ENCODE peak calls at places on chromosomes 1 and 21, in eight cellular contexts. C is NCI-H1092, Z is GM20000, G is T-helper 17 cell, Q is NCI-H1694, U is SW480, R is A172, P is mesenchymal stem cell. N is an unnamed sample.
A peak's percentile ranks its signal among the peaks of the same experiment; 100 is the strongest.

GRCh38 chr1:168187180-168187579 is 8.4 kb downstream of the TIPRL start:
- DNase-seq in P (no peak), U (no peak), Q (no peak), R (no peak), Z (no peak), C (no peak), G (no peak), N (no peak)

GRCh38 chr1:236959112-236959511 is 45.1 kb downstream of the MT1HL1 start:
- DNase-seq in P (no peak), C (no peak), Q (no peak), R (no peak), G (no peak), U (no peak), Z (no peak), N (no peak)

GRCh38 chr1:75711846-75712245 is 12.7 kb upstream of the ACADM start:
- DNase-seq in Z (no peak), C (no peak), P (no peak), Q (no peak), G (no peak), R (no peak), U (no peak), N (no peak)

GRCh38 chr21:35406600-35406999 is 357.5 kb upstream of the RUNX1 start:
- DNase-seq in U (no peak), C (no peak), Q (no peak), R (no peak), P (no peak), Z (no peak), G (no peak), N (no peak)

GRCh38 chr1:28591708-28592313 is at the start of gene RAB42:
- DNase-seq in Q (no peak), R (no peak), C (no peak), Z (peak; percentile 73), G (no peak), P (no peak), U (peak; percentile 42), N (peak; percentile 52)

GRCh38 chr1:230826166-230826875 is 42.0 kb downstream of the C1orf198 start:
- DNase-seq in U (no peak), Z (no peak), R (no peak), P (no peak), C (no peak), Q (peak; percentile 87), G (no peak), N (no peak)

GRCh38 chr1:151680812-151681211 is 35.8 kb downstream of the CELF3 start:
- DNase-seq in Z (no peak), R (peak; percentile 100), G (no peak), Q (no peak), U (peak; percentile 53), P (peak; percentile 86), C (no peak), N (no peak)

GRCh38 chr1:46409063-46409372 is 14.9 kb downstream of the FAAH start:
- DNase-seq in R (no peak), Q (no peak), U (no peak), Z (no peak), P (no peak), G (no peak), C (no peak), N (no peak)

GRCh38 chr21:19237603-19238002 is 834.0 kb upstream of the TMPRSS15 start:
- DNase-seq in Z (no peak), P (no peak), Q (no peak), G (no peak), U (no peak), C (no peak), R (no peak), N (no peak)

GRCh38 chr1:197967066-197967465 is 49.9 kb downstream of the LHX9 start:
- DNase-seq in G (no peak), P (no peak), Q (no peak), R (peak; percentile 71), U (peak; percentile 96), C (no peak), Z (no peak), N (no peak)

GRCh38 chr1:1430114-1430982 is 5.1 kb upstream of the VWA1 start:
- DNase-seq in P (peak; percentile 69), G (no peak), Z (peak; percentile 22), R (peak; percentile 46), Q (no peak), U (no peak), C (peak; percentile 38), N (no peak)

GRCh38 chr1:228141082-228141870 is 1.2 kb downstream of the GUK1 start:
- DNase-seq in G (no peak), U (peak; percentile 37), R (peak; percentile 66), Z (peak; percentile 45), C (no peak), Q (no peak), P (peak; percentile 68), N (peak; percentile 60)

GRCh38 chr1:3136532-3136931 is 67.5 kb downstream of the PRDM16 start:
- DNase-seq in C (no peak), R (no peak), Q (no peak), G (no peak), Z (no peak), U (no peak), P (no peak), N (no peak)

GRCh38 chr1:174519845-174520244 is 72.1 kb downstream of the GPR52 start:
- DNase-seq in Z (no peak), C (peak; percentile 11), U (no peak), G (no peak), R (no peak), P (no peak), Q (peak; percentile 82), N (no peak)

GRCh38 chr1:209652873-209653401 is 712 bp upstream of the LAMB3 start:
- DNase-seq in C (no peak), U (peak; percentile 99), G (no peak), Z (no peak), Q (peak; percentile 36), P (peak; percentile 57), R (peak; percentile 87), N (no peak)

GRCh38 chr1:243234978-243235657 is 20.0 kb downstream of the CEP170 start:
- DNase-seq in P (no peak), R (peak; percentile 49), G (no peak), U (no peak), Q (peak; percentile 72), C (no peak), Z (no peak), N (no peak)

GRCh38 chr1:53470155-53470554 is 11.0 kb downstream of the DMRTB1 start:
- DNase-seq in Q (no peak), Z (no peak), G (no peak), P (peak; percentile 81), R (no peak), U (no peak), C (peak; percentile 29), N (peak; percentile 29)

GRCh38 chr1:68011786-68012375 is 38.5 kb downstream of the DIRAS3 start:
- DNase-seq in U (no peak), Q (no peak), R (peak; percentile 39), G (no peak), C (no peak), P (no peak), Z (no peak), N (no peak)

GRCh38 chr1:153217212-153217611 is at the start of gene PRR9:
- DNase-seq in Q (no peak), R (peak; percentile 67), Z (no peak), C (no peak), G (no peak), U (peak; percentile 34), P (no peak), N (no peak)

GRCh38 chr1:232110281-232111090 is 483.9 kb downstream of the DISC1 start:
- DNase-seq in R (no peak), G (no peak), P (peak; percentile 40), Q (no peak), C (no peak), U (no peak), Z (no peak), N (no peak)

GRCh38 chr1:54547601-54548388 is at the start of gene ACOT11:
- DNase-seq in C (peak; percentile 81), Z (no peak), Q (peak; percentile 97), P (peak; percentile 41), U (peak; percentile 26), G (no peak), R (peak; percentile 57), N (peak; percentile 34)

GRCh38 chr1:171718216-171718615 is 23.6 kb downstream of the VAMP4 start:
- DNase-seq in G (no peak), C (no peak), R (no peak), U (no peak), Q (no peak), P (no peak), Z (no peak), N (no peak)

GRCh38 chr1:154474802-154475201 is 27.2 kb upstream of the TDRD10 start:
- DNase-seq in C (no peak), P (peak; percentile 81), R (peak; percentile 94), U (no peak), Q (no peak), G (no peak), Z (no peak), N (no peak)

GRCh38 chr1:242146640-242147039 is 147.7 kb upstream of the MAP1LC3C start:
- DNase-seq in Z (no peak), C (no peak), Q (no peak), U (no peak), G (no peak), R (no peak), P (no peak), N (no peak)

GRCh38 chr1:56438901-56439551 is 140.3 kb downstream of the PLPP3 start:
- DNase-seq in P (no peak), Q (no peak), R (no peak), G (no peak), Z (no peak), C (no peak), U (no peak), N (no peak)

N was measured in GM13976.